ENCODE peak calls at places on chromosomes 11 and 22, in five cellular contexts. R is left colon, P is amniotic stem cell, Y is cardiac septum, F is AG04450. D is an unnamed sample.

GRCh38 chr22:23156286-23156685 is 11.0 kb downstream of the RAB36 start:
- DNase-seq in R (no peak), Y (no peak), P (no peak), F (no peak), D (no peak)

GRCh38 chr11:110463153-110463552 is 33.4 kb downstream of the FDX1 start:
- DNase-seq in P (no peak), Y (no peak), F (peak), R (peak), D (peak)

GRCh38 chr11:43515090-43515489 is 156.4 kb downstream of the TTC17 start:
- DNase-seq in P (no peak), R (no peak), F (no peak), Y (no peak), D (no peak)

GRCh38 chr22:18012528-18012927 is 11.8 kb downstream of the MICAL3 start:
- DNase-seq in Y (no peak), R (no peak), F (no peak), P (no peak), D (no peak)

GRCh38 chr11:62980133-62980760 is 4.5 kb downstream of the SLC22A6 start:
- DNase-seq in R (no peak), Y (no peak), P (no peak), F (no peak), D (no peak)

GRCh38 chr11:86160546-86161149 is 83.9 kb upstream of the EED start:
- DNase-seq in P (no peak), Y (no peak), R (no peak), F (no peak), D (no peak)

GRCh38 chr11:109845437-109845836 is 247.8 kb upstream of the ZC3H12C start:
- DNase-seq in P (no peak), F (no peak), Y (no peak), R (no peak), D (peak)

GRCh38 chr22:45083659-45084305 is 74.0 kb upstream of the PHF21B start:
- DNase-seq in P (no peak), F (no peak), Y (no peak), R (no peak), D (no peak)

GRCh38 chr11:2899080-2899783 is 13.7 kb upstream of the CDKN1C start:
- DNase-seq in P (no peak), Y (no peak), F (no peak), R (no peak), D (no peak)

GRCh38 chr11:117668291-117668690 is 128.7 kb downstream of the DSCAML1 start:
- DNase-seq in F (no peak), Y (no peak), R (no peak), P (no peak), D (no peak)

GRCh38 chr11:2772544-2773031 is 72.8 kb upstream of the KCNQ1OT1 start:
- DNase-seq in F (peak), P (no peak), R (peak), Y (peak), D (no peak)

GRCh38 chr11:78905756-78906155 is 331.1 kb upstream of the NARS2 start:
- DNase-seq in F (no peak), R (no peak), Y (no peak), P (no peak), D (no peak)

GRCh38 chr11:62702241-62702640 is 5.0 kb downstream of the BSCL2 start:
- DNase-seq in Y (peak), R (no peak), P (no peak), F (no peak), D (no peak)

GRCh38 chr22:30806391-30806861 is 111.8 kb downstream of the OSBP2 start:
- DNase-seq in F (no peak), Y (no peak), P (no peak), R (no peak), D (no peak)

GRCh38 chr22:22817468-22818201 is 70.0 kb upstream of the IGLL5 start:
- DNase-seq in R (no peak), P (no peak), Y (no peak), F (no peak), D (no peak)

GRCh38 chr11:60786811-60787567 is 1.9 kb downstream of the MS4A10 start:
- DNase-seq in F (peak), P (no peak), R (peak), Y (no peak), D (no peak)

GRCh38 chr11:123473941-123474668 is 44.0 kb downstream of the GRAMD1B start:
- DNase-seq in R (no peak), F (peak), Y (no peak), P (peak), D (peak)

GRCh38 chr11:87740513-87740912 is 434.7 kb downstream of the RAB38 start:
- DNase-seq in Y (no peak), R (no peak), F (no peak), P (no peak), D (no peak)

D was measured in fibroblast of the conjunctiva.